ENCODE peak calls at places on chromosomes 2 and 18, in seven cellular contexts. N is HT1080; Y is A172; H is GDM1; S is T follicular helper cell; M is NCI-H1417; L is activated CD4-positive, alpha-beta memory T cell treated with anti-CD3 and anti-CD28 coated beads for 36 hours. E is an unnamed sample.

GRCh38 chr2:100998235-100998573 is 3.9 kb upstream of the RPL31 start:
- DNase-seq in N (no peak), Y (no peak), H (no peak), S (no peak), M (no peak), L (no peak), E (no peak)

GRCh38 chr2:63580651-63581050 is 7.6 kb downstream of the WDPCP start:
- DNase-seq in N (no peak), Y (no peak), H (no peak), S (no peak), M (no peak), L (no peak), E (no peak)

GRCh38 chr2:42047488-42048317 is at the start of gene PKDCC:
- DNase-seq in N (peak; percentile 72), Y (peak; percentile 49), H (no peak), S (no peak), M (peak; percentile 68), L (peak; percentile 15), E (no peak)

GRCh38 chr2:97995026-97995733 is 568 bp downstream of the TMEM131 start:
- DNase-seq in N (peak; percentile 26), Y (peak; percentile 19), H (peak; percentile 21), S (no peak), M (no peak), L (peak; percentile 61), E (peak; percentile 37)

GRCh38 chr2:235611337-235611736 is 117.5 kb downstream of the AGAP1 start:
- DNase-seq in N (no peak), Y (no peak), H (no peak), S (no peak), M (peak; percentile 81), L (no peak), E (no peak)

GRCh38 chr2:217746741-217747287 is 256.0 kb downstream of the TNS1 start:
- DNase-seq in N (peak; percentile 52), Y (no peak), H (no peak), S (no peak), M (no peak), L (no peak), E (no peak)

GRCh38 chr18:8188196-8188595 is 421.0 kb upstream of the RAB12 start:
- DNase-seq in N (peak; percentile 94), Y (peak; percentile 35), H (no peak), S (no peak), M (no peak), L (no peak), E (no peak)

GRCh38 chr2:98087447-98088065 is 589 bp downstream of the VWA3B start:
- DNase-seq in N (no peak), Y (no peak), H (no peak), S (no peak), M (no peak), L (no peak), E (no peak)

GRCh38 chr2:109171444-109172334 is 42.7 kb downstream of the SH3RF3 start:
- DNase-seq in N (peak; percentile 91), Y (peak; percentile 84), H (no peak), S (no peak), M (no peak), L (no peak), E (no peak)

E was measured in stimulated activated CD4-positive, alpha-beta T cell treated with anti-CD3 and anti-CD28 coated beads, Interleukin-1b, Interleukin-23, amount 100 ng/mL, for 48 hours.